ENCODE peak calls at places on chromosomes 11 and 22, in five cellular contexts. P is ovary, G is sigmoid colon, C is K562, N is A549. S is an unnamed sample.

GRCh38 chr11:130675456-130675855 is 227.0 kb downstream of the ADAMTS15 start:
- DNase-seq in G (peak; percentile 92), N (no peak), C (no peak), P (no peak), S (peak; percentile 14)

GRCh38 chr22:19371893-19372292 is 59.6 kb downstream of the HIRA start:
- DNase-seq in G (no peak), C (no peak), P (no peak), N (no peak), S (no peak)

GRCh38 chr11:115848080-115848479 is 343.9 kb upstream of the CADM1 start:
- DNase-seq in P (no peak), N (no peak), G (no peak), C (no peak), S (no peak)

GRCh38 chr22:17483670-17484372 is 79.5 kb upstream of the SLC25A18 start:
- DNase-seq in N (no peak), G (no peak), P (no peak), C (no peak), S (no peak)

GRCh38 chr11:25734592-25735211 is 597.2 kb upstream of the ANO3 start:
- DNase-seq in N (no peak), P (no peak), C (no peak), G (no peak), S (no peak)

GRCh38 chr11:33723238-33723881 is 12.9 kb downstream of the CD59 start:
- DNase-seq in N (peak; percentile 94), G (no peak), C (peak; percentile 66), P (no peak), S (no peak)

GRCh38 chr22:37427128-37427710 is at the start of gene ELFN2:
- DNase-seq in C (no peak), G (no peak), N (no peak), P (peak; percentile 30), S (no peak)

GRCh38 chr11:58938398-58938797 is 890 bp upstream of the GLYATL1 start:
- DNase-seq in N (no peak), P (no peak), C (no peak), G (no peak), S (no peak)

GRCh38 chr11:75292943-75293342 is 52.4 kb downstream of the TPBGL start:
- DNase-seq in N (no peak), P (no peak), G (no peak), C (no peak), S (no peak)
- H3K4me1 ChIP-seq in N (peaks cover 1% of the 10 kb centered on the region), P (no peaks in the 10 kb centered on the region), G (no peaks in the 10 kb centered on the region), C (peaks cover 10% of the 10 kb centered on the region), S (no peaks in the 10 kb centered on the region)

DNA sequence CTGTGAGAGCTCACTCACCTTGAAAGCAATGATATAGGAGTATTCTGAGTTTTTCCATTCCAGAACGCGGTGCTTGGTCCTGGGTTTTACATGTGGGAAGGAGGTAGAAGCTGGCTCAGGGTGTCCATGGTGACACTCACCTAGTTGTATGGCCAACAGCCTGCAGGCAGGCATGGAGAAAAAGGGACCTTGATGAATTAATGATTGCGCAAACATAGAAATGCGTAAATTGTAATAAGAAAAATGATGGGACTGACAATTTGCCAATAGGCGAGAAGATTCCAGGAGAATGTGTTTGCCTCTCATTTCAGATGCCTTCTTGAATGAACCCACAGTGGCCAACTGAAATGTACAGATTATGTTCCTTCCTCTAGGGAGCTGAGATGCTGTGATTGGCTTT is 53.4 kb upstream of the MYO18B start:
- DNase-seq in G (no peak), N (no peak), C (no peak), P (no peak), S (no peak)
- TF ChIP-seq EP300 in G (no peak), N (no peak), C (no peak), P (no peak), S (no peak)

GRCh38 chr11:73189315-73189714 is 28.8 kb upstream of the P2RY2 start:
- DNase-seq in C (no peak), G (peak; percentile 70), N (no peak), P (no peak), S (peak; percentile 39)
- H3K4me1 ChIP-seq in C (peaks cover 15% of the 10 kb centered on the region), G (no peaks in the 10 kb centered on the region), N (peaks cover 55% of the 10 kb centered on the region), P (peaks cover 7% of the 10 kb centered on the region), S (peaks cover 5% of the 10 kb centered on the region)

DNA sequence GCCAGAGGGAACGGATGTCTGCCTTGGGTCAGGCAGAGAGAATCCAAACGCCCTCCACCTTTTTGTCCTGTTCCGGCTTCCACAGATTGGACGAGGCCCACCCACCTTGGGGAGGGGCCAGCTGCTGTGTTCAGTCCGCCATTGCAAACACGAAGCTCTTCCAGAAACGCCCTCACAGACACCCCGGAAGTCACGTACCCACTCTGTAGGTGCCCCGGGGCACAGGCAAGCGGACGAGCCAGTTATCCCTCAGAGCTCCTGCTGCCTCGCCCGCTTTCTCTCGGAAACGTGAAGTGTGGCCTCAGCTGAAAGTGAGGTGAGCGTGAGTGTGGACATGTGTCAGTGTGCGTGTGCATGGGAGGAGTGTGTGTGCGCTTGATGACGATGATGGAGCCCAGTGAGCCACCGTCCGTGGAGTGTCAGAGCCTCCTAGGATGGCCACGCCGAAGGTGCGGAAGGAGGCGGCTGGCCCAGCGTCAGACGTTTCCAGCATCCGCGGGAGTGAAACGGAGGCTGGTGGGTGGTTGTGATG is 869.2 kb downstream of the TBC1D22A start:
- DNase-seq in G (no peak), P (no peak), N (no peak), C (peak; percentile 81), S (no peak)
- TF ChIP-seq EP300 in G (no peak), P (no peak), N (no peak), C (peak; percentile 38), S (no peak)